ENCODE peak calls at places on chromosome 1, in ten cellular contexts. L, R, U, Q, P, A, B, D, Z and K are unnamed samples.

GRCh38 chr1:192168964-192169363 is 10.7 kb downstream of the RGS18 start:
- DNase-seq in L (no peak), R (no peak), U (no peak), Q (no peak), P (no peak), A (no peak), B (no peak), D (no peak), Z (no peak), K (no peak)

GRCh38 chr1:42529724-42530161 is 66.7 kb downstream of the CCDC30 start:
- DNase-seq in L (no peak), R (no peak), U (peak), Q (peak), P (peak), A (peak), B (peak), D (no peak), Z (no peak), K (no peak)

GRCh38 chr1:37476460-37477197 is 2.2 kb downstream of the ZC3H12A start:
- DNase-seq in L (no peak), R (peak), U (peak), Q (peak), P (peak), A (peak), B (peak), D (peak), Z (no peak), K (peak)

GRCh38 chr1:186878356-186878755 is 49.6 kb downstream of the PLA2G4A start:
- DNase-seq in L (no peak), R (no peak), U (no peak), Q (no peak), P (no peak), A (peak), B (no peak), D (no peak), Z (no peak), K (no peak)

GRCh38 chr1:241939798-241940197 is 17.8 kb upstream of the BECN2 start:
- DNase-seq in L (no peak), R (no peak), U (no peak), Q (no peak), P (no peak), A (no peak), B (no peak), D (no peak), Z (no peak), K (no peak)

GRCh38 chr1:243349128-243349527 is 93.3 kb downstream of the SDCCAG8 start:
- DNase-seq in L (no peak), R (no peak), U (no peak), Q (no peak), P (no peak), A (no peak), B (no peak), D (no peak), Z (no peak), K (no peak)

GRCh38 chr1:12556957-12557935 is 60.8 kb downstream of the DHRS3 start:
- DNase-seq in L (no peak), R (no peak), U (no peak), Q (peak), P (no peak), A (peak), B (no peak), D (peak), Z (no peak), K (no peak)

GRCh38 chr1:12441414-12442105 is 176.4 kb downstream of the DHRS3 start:
- DNase-seq in L (no peak), R (no peak), U (no peak), Q (no peak), P (no peak), A (no peak), B (no peak), D (no peak), Z (no peak), K (no peak)

GRCh38 chr1:179921981-179922380 is 32.6 kb upstream of the CEP350 start:
- DNase-seq in L (no peak), R (no peak), U (no peak), Q (no peak), P (no peak), A (no peak), B (no peak), D (no peak), Z (no peak), K (peak)

GRCh38 chr1:109490029-109490933 is 3.6 kb upstream of the CYB561D1 start:
- DNase-seq in L (peak), R (peak), U (peak), Q (peak), P (peak), A (peak), B (peak), D (peak), Z (peak), K (peak)

GRCh38 chr1:24283326-24284155 is 35.6 kb upstream of the GRHL3 start:
- DNase-seq in L (no peak), R (no peak), U (no peak), Q (peak), P (peak), A (peak), B (peak), D (no peak), Z (no peak), K (no peak)

GRCh38 chr1:37234941-37235418 is 200.7 kb upstream of the GRIK3 start:
- DNase-seq in L (no peak), R (no peak), U (no peak), Q (no peak), P (no peak), A (no peak), B (no peak), D (no peak), Z (no peak), K (no peak)

GRCh38 chr1:14611792-14612191 is 13.3 kb downstream of the KAZN start:
- DNase-seq in L (no peak), R (no peak), U (no peak), Q (no peak), P (no peak), A (no peak), B (no peak), D (no peak), Z (no peak), K (no peak)

GRCh38 chr1:181128592-181129497 is 40.3 kb downstream of the IER5 start:
- DNase-seq in L (no peak), R (peak), U (no peak), Q (no peak), P (no peak), A (no peak), B (no peak), D (no peak), Z (no peak), K (no peak)

GRCh38 chr1:55957233-55957632 is 622.1 kb downstream of the PLPP3 start:
- DNase-seq in L (no peak), R (no peak), U (no peak), Q (no peak), P (no peak), A (no peak), B (no peak), D (no peak), Z (no peak), K (no peak)